ENCODE peak calls at places on chromosomes 12 and 14, in five cellular contexts. R, Y, C, L and U are unnamed samples.

GRCh38 chr14:106843951-106844483 is 1317.6 kb downstream of the TMEM121 start:
- DNase-seq in R (no peak), Y (no peak), C (peak), L (no peak), U (no peak)

GRCh38 chr14:75274899-75275569 is 3.6 kb upstream of the FOS start:
- DNase-seq in R (no peak), Y (no peak), C (peak), L (no peak), U (no peak)

GRCh38 chr12:124673881-124674617 is 106.6 kb upstream of the NCOR2 start:
- DNase-seq in R (no peak), Y (no peak), C (no peak), L (no peak), U (no peak)

GRCh38 chr14:74913986-74914573 is 9.0 kb downstream of the RPS6KL1 start:
- DNase-seq in R (no peak), Y (no peak), C (peak), L (peak), U (no peak)

GRCh38 chr14:55540847-55541773 is 38.9 kb upstream of the KTN1 start:
- DNase-seq in R (no peak), Y (no peak), C (no peak), L (no peak), U (no peak)

GRCh38 chr12:104589215-104589614 is 132.5 kb downstream of the CHST11 start:
- DNase-seq in R (no peak), Y (no peak), C (no peak), L (no peak), U (no peak)

GRCh38 chr12:25434493-25434892 is 118.6 kb downstream of the LMNTD1 start:
- DNase-seq in R (no peak), Y (no peak), C (no peak), L (no peak), U (no peak)

GRCh38 chr12:47967461-47968430 is 4.3 kb downstream of the TMEM106C start:
- DNase-seq in R (no peak), Y (no peak), C (no peak), L (no peak), U (no peak)

GRCh38 chr12:111064982-111065381 is 144.6 kb upstream of the MYL2 start:
- DNase-seq in R (no peak), Y (no peak), C (no peak), L (no peak), U (no peak)

GRCh38 chr14:33846100-33846824 is 104.6 kb downstream of the EGLN3 start:
- DNase-seq in R (no peak), Y (no peak), C (no peak), L (no peak), U (no peak)

GRCh38 chr14:33842299-33842698 is 108.6 kb downstream of the EGLN3 start:
- DNase-seq in R (peak), Y (no peak), C (peak), L (no peak), U (no peak)

GRCh38 chr14:33847066-33847465 is 103.8 kb downstream of the EGLN3 start:
- DNase-seq in R (no peak), Y (no peak), C (no peak), L (no peak), U (no peak)

GRCh38 chr14:33840797-33841196 is 110.1 kb downstream of the EGLN3 start:
- DNase-seq in R (no peak), Y (no peak), C (no peak), L (no peak), U (no peak)

GRCh38 chr14:33844118-33844517 is 106.8 kb downstream of the EGLN3 start:
- DNase-seq in R (no peak), Y (no peak), C (no peak), L (no peak), U (no peak)
- TF ChIP-seq CTCF in R (no peak), Y (no peak), C (no peak), L (no peak), U (no peak)

DNA sequence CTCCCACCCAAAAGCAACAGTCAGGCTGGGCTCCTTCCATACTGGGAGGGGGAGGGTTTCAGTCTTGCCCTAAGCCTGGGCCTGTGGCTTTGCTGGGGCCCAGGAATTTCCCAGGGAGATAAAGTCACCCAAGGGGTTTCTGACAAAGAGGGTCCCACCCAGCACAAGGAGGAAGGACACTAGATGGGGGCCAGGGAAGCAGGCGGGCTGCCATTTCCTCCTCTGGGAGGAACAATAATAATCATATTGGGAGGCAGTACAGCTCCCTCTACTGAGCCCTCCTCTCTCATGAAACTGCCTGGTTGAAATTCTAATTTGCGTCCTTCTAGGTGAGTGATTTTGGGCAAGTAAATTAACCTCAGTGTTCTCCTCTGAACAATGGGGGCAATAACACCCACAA is 7.9 kb downstream of the SLC8B1 start:
- DNase-seq in R (no peak), Y (no peak), C (no peak), L (no peak), U (no peak)
- TF ChIP-seq CTCF in R (no peak), Y (peak), C (no peak), L (no peak), U (no peak)

DNA sequence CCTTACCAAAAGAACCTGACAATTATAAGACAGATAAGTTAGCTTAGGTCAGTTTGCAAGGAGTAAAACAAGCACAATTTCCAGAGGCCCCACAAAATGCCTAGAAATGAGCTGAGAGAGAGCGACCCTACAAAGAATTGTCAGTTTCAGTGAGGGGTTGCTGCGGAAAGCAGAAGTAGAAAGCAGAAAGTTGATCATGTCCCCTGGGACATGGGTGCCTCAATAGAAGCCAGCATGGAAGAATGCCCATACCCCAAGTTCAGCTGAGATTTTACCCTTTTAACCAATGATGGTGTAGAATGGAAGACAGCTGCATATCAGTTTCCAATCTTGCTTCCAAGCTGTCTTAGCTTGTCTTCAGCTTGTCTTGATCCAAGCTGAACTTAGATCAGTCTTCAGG is 21.8 kb upstream of the CRY1 start:
- DNase-seq in R (no peak), Y (no peak), C (no peak), L (no peak), U (no peak)
- TF ChIP-seq CTCF in R (no peak), Y (no peak), C (no peak), L (no peak), U (no peak)

GRCh38 chr14:96256420-96256819 is 410 bp downstream of the BDKRB1 start:
- DNase-seq in R (no peak), Y (no peak), C (peak), L (no peak), U (no peak)
- TF ChIP-seq CTCF in R (peak), Y (no peak), C (peak), L (no peak), U (no peak)

GRCh38 chr12:53048033-53048779 is 1.7 kb upstream of the TNS2 start:
- DNase-seq in R (peak), Y (no peak), C (peak), L (no peak), U (peak)
- TF ChIP-seq CTCF in R (peak), Y (peak), C (peak), L (no peak), U (no peak)

DNA sequence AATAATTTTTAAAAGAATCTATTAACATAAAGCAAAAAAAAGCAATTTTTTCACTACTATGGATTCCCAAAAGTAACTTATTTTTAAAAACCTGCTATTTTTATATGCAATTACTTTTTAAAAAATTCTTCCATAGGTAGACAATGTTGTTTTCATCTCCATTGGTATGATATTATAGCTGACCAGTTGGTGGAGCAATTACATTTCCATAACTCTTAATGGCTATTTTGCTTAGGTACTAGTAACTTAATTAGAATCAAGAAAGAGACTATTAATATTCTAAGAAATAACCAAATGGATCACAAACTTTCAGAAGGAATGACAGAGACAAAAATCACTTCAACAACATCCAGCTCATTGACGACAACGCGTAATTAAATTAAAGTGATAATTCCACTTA is 64.7 kb upstream of the PTCSC3 start:
- DNase-seq in R (no peak), Y (no peak), C (no peak), L (no peak), U (no peak)
- TF ChIP-seq CTCF in R (peak), Y (peak), C (no peak), L (no peak), U (no peak)

GRCh38 chr12:98332626-98333025 is 182.8 kb upstream of the TMPO start:
- DNase-seq in R (no peak), Y (no peak), C (peak), L (no peak), U (no peak)
- TF ChIP-seq CTCF in R (no peak), Y (no peak), C (no peak), L (no peak), U (no peak)